ENCODE peak calls at places on chromosomes 11 and 22, in four cellular contexts. F, C, X and G are unnamed samples.

GRCh38 chr11:32087602-32088001 is 3.3 kb upstream of the RCN1 start:
- DNase-seq in F (no peak), C (peak), X (no peak), G (peak)

GRCh38 chr22:39808087-39808486 is 85.5 kb downstream of the ENTHD1 start:
- DNase-seq in F (no peak), C (peak), X (peak), G (no peak)

GRCh38 chr11:10407055-10407454 is 48.0 kb upstream of the AMPD3 start:
- DNase-seq in F (no peak), C (peak), X (peak), G (peak)

GRCh38 chr11:82494988-82495432 is 238.7 kb downstream of the FAM181B start:
- DNase-seq in F (no peak), C (no peak), X (peak), G (no peak)

GRCh38 chr22:46929046-46929688 is 166.7 kb downstream of the TBC1D22A start:
- DNase-seq in F (no peak), C (peak), X (no peak), G (no peak)

GRCh38 chr22:39306456-39307361 is 12.7 kb downstream of the RPL3 start:
- DNase-seq in F (no peak), C (no peak), X (no peak), G (peak)

GRCh38 chr22:49152146-49152929 is 675.3 kb downstream of the BRD1 start:
- DNase-seq in F (no peak), C (no peak), X (no peak), G (peak)

GRCh38 chr11:79030448-79030847 is 410.4 kb downstream of the TENM4 start:
- DNase-seq in F (no peak), C (no peak), X (no peak), G (no peak)

DNA sequence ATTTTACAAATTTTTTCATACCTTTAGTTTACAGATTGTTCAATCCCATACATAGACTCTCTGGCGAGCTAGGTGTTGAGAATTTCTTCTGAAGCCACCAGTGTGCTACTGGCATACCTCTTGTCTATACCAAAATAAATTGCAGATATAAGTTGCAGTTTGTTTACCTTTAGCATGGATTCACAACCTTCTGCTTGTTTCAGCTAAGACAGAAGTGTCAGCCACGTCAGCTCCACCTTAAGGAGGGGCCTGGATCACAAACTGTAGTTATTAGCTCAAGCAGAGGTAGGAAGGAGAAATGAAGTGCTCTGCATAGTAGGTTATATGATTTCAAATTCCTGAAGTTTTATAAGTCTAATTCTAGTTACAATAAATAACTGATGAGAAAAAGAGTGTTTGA is at the start of gene NXPE4:
- DNase-seq in F (no peak), C (no peak), X (no peak), G (no peak)
- TF ChIP-seq MAFK in F (no peak), C (no peak), X (no peak), G (no peak)

GRCh38 chr11:64244966-64245365 is 1.8 kb downstream of the PPP1R14B start:
- DNase-seq in F (no peak), C (no peak), X (no peak), G (no peak)
- H3K9ac ChIP-seq in F (no peak), C (peak), X (peak), G (peak)

DNA sequence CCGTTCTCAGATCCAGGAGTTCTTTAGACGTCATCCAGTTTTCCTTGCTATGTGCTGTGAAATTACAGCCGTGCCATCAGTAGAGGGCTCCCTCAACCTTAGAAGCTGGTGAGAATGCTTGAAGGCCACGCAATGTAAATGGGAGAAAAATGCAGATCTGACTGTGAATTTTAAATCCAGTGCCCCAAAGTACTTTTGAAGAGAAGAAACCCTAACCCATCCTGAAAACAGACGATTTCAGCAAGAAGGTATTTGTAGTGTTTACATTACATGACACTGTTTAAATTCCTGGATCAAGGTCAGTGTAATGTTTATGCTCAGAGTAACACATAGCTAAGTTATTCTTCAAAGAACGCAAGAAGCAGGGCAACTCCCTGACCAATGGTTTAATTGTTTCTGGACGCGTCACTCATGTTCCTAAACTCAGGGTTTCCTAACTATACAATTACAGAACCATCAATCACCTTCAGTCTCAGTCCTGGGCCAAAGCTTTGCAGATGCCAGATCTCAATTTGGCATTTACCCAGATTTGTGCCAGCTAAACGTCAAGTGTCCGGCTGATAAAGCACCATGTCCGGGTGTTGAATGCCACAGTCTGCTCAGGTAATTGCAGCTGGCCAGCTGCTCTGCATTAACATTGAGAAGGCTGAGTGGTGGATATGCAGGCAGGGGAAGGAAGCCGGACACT is 38.2 kb downstream of the ADAMTS8 start:
- DNase-seq in F (no peak), C (peak), X (peak), G (peak)
- TF ChIP-seq RFX5 in F (no peak), C (peak), X (no peak), G (no peak)

GRCh38 chr11:4848908-4849307 is at the start of gene OR51S1:
- DNase-seq in F (no peak), C (no peak), X (no peak), G (no peak)
- TF ChIP-seq MAFK in F (no peak), C (no peak), X (no peak), G (no peak)

GRCh38 chr22:44311855-44312170 is 938 bp downstream of the SHISAL1 start:
- DNase-seq in F (no peak), C (peak), X (no peak), G (no peak)

GRCh38 chr22:44311104-44311854 is 1.5 kb downstream of the SHISAL1 start:
- DNase-seq in F (no peak), C (no peak), X (no peak), G (no peak)

GRCh38 chr22:44313385-44314006 is 745 bp upstream of the SHISAL1 start:
- DNase-seq in F (no peak), C (no peak), X (no peak), G (no peak)

GRCh38 chr22:44314425-44315067 is 1.8 kb upstream of the SHISAL1 start:
- DNase-seq in F (no peak), C (no peak), X (no peak), G (no peak)

GRCh38 chr22:44312766-44313165 is at the start of gene SHISAL1:
- DNase-seq in F (no peak), C (peak), X (no peak), G (no peak)
- H3K9ac ChIP-seq in F (no peak), C (no peak), X (no peak), G (no peak)

GRCh38 chr11:61768376-61769076 is 16.1 kb downstream of the MYRF start:
- DNase-seq in F (no peak), C (no peak), X (no peak), G (no peak)
- TF ChIP-seq RFX5 in F (no peak), C (no peak), X (no peak), G (no peak)